ENCODE peak calls at places on chromosomes 5 and 9, in seven cellular contexts. B, N, D, M, Y, S and X are unnamed samples.
A peak's percentile ranks its signal among the peaks of the same experiment; 100 is the strongest.

GRCh38 chr9:137801023-137801319 is 76.6 kb upstream of the CACNA1B start:
- DNase-seq in D (no peak), N (no peak), S (no peak), M (no peak), B (no peak), Y (no peak), X (peak; percentile 67)

GRCh38 chr9:28264368-28264767 is 691.1 kb upstream of the C9orf72 start:
- DNase-seq in B (no peak), N (no peak), S (no peak), D (peak; percentile 20), Y (no peak), M (no peak), X (no peak)

GRCh38 chr5:102537011-102537410 is 38.2 kb upstream of the SLCO6A1 start:
- DNase-seq in B (no peak), D (no peak), M (no peak), S (no peak), N (no peak), Y (no peak), X (no peak)

GRCh38 chr9:2307480-2307879 is 292.3 kb downstream of the SMARCA2 start:
- DNase-seq in Y (no peak), B (no peak), D (no peak), M (no peak), S (no peak), N (no peak), X (no peak)

GRCh38 chr9:1032181-1032580 is 18.0 kb upstream of the DMRT2 start:
- DNase-seq in B (no peak), D (no peak), Y (no peak), N (no peak), M (no peak), S (no peak), X (no peak)

GRCh38 chr5:104890767-104891166 is 1328.2 kb upstream of the NUDT12 start:
- DNase-seq in D (no peak), Y (no peak), S (no peak), N (no peak), B (no peak), M (no peak), X (no peak)

GRCh38 chr9:120436937-120437592 is 142.9 kb downstream of the CDK5RAP2 start:
- DNase-seq in N (no peak), S (no peak), M (no peak), B (no peak), D (no peak), Y (peak; percentile 82), X (peak; percentile 86)

GRCh38 chr9:93182572-93182971 is 1.4 kb upstream of the WNK2 start:
- DNase-seq in S (no peak), B (no peak), M (no peak), Y (no peak), D (no peak), N (peak; percentile 32), X (no peak)

GRCh38 chr9:130500340-130500771 is 55.6 kb downstream of the ASS1 start:
- DNase-seq in D (no peak), S (no peak), N (no peak), Y (no peak), B (no peak), M (no peak), X (no peak)

GRCh38 chr5:20286512-20286911 is 298.5 kb upstream of the CDH18 start:
- DNase-seq in B (peak; percentile 12), Y (no peak), M (peak; percentile 12), D (peak; percentile 70), N (no peak), S (no peak), X (no peak)

GRCh38 chr5:15834596-15835245 is 334.7 kb downstream of the FBXL7 start:
- DNase-seq in B (peak; percentile 76), Y (no peak), M (peak; percentile 26), N (no peak), S (no peak), D (no peak), X (no peak)

GRCh38 chr9:71719088-71719487 is 49.2 kb downstream of the CEMIP2 start:
- DNase-seq in Y (no peak), M (no peak), N (no peak), B (no peak), S (no peak), D (no peak), X (no peak)